ENCODE peak calls at places on chromosomes 5 and 9, in eight cellular contexts. G, Q, T, B, X, K, E and W are unnamed samples.

GRCh38 chr9:29778281-29778849 is 2205.1 kb upstream of the C9orf72 start:
- DNase-seq in G (no peak), Q (no peak), T (no peak), B (no peak), X (no peak), K (no peak), E (no peak), W (no peak)

GRCh38 chr5:140259509-140259908 is 43.4 kb downstream of the PFDN1 start:
- DNase-seq in G (no peak), Q (peak; percentile 69), T (no peak), B (no peak), X (no peak), K (no peak), E (no peak), W (peak; percentile 97)

GRCh38 chr5:132651838-132652476 is 6.0 kb upstream of the IL13 start:
- DNase-seq in G (no peak), Q (no peak), T (no peak), B (no peak), X (no peak), K (no peak), E (no peak), W (no peak)

GRCh38 chr9:14692536-14692917 is 705 bp downstream of the ZDHHC21 start:
- DNase-seq in G (no peak), Q (no peak), T (no peak), B (no peak), X (peak; percentile 5), K (no peak), E (no peak), W (no peak)

GRCh38 chr5:170597109-170597741 is 93.4 kb downstream of the KCNIP1 start:
- DNase-seq in G (peak; percentile 72), Q (peak; percentile 74), T (no peak), B (no peak), X (no peak), K (no peak), E (no peak), W (peak; percentile 62)

GRCh38 chr9:127947841-127948710 is 10.4 kb upstream of the DPM2 start:
- DNase-seq in G (no peak), Q (no peak), T (no peak), B (no peak), X (no peak), K (no peak), E (no peak), W (no peak)

GRCh38 chr5:399296-400281 is 43.4 kb upstream of the EXOC3 start:
- DNase-seq in G (peak; percentile 71), Q (no peak), T (peak; percentile 7), B (peak; percentile 70), X (peak; percentile 35), K (no peak), E (peak; percentile 89), W (peak; percentile 51)

GRCh38 chr9:113524460-113524859 is 60.9 kb downstream of the RGS3 start:
- DNase-seq in G (no peak), Q (no peak), T (no peak), B (peak; percentile 73), X (no peak), K (no peak), E (no peak), W (no peak)

GRCh38 chr9:76404401-76404800 is 10.2 kb upstream of the RFK start:
- DNase-seq in G (no peak), Q (no peak), T (no peak), B (no peak), X (no peak), K (no peak), E (no peak), W (no peak)

GRCh38 chr5:124997186-124997893 is 250.9 kb upstream of the ZNF608 start:
- DNase-seq in G (no peak), Q (no peak), T (no peak), B (no peak), X (no peak), K (no peak), E (no peak), W (no peak)

GRCh38 chr5:122156724-122157325 is 27.5 kb downstream of the ZNF474 start:
- DNase-seq in G (peak; percentile 55), Q (no peak), T (no peak), B (no peak), X (no peak), K (no peak), E (no peak), W (peak; percentile 57)

GRCh38 chr9:68780377-68780707 is 75.3 kb downstream of the PIP5K1B start:
- DNase-seq in G (no peak), Q (no peak), T (no peak), B (no peak), X (no peak), K (no peak), E (no peak), W (no peak)

GRCh38 chr9:68782546-68782945 is 77.5 kb downstream of the PIP5K1B start:
- DNase-seq in G (no peak), Q (no peak), T (no peak), B (no peak), X (no peak), K (no peak), E (no peak), W (no peak)

GRCh38 chr9:68781866-68782265 is 76.8 kb downstream of the PIP5K1B start:
- DNase-seq in G (no peak), Q (no peak), T (no peak), B (no peak), X (no peak), K (no peak), E (no peak), W (no peak)

GRCh38 chr9:68779558-68780376 is 74.7 kb downstream of the PIP5K1B start:
- DNase-seq in G (peak; percentile 93), Q (peak; percentile 44), T (peak; percentile 85), B (peak; percentile 95), X (peak; percentile 63), K (peak; percentile 87), E (peak; percentile 96), W (peak; percentile 96)

DNA sequence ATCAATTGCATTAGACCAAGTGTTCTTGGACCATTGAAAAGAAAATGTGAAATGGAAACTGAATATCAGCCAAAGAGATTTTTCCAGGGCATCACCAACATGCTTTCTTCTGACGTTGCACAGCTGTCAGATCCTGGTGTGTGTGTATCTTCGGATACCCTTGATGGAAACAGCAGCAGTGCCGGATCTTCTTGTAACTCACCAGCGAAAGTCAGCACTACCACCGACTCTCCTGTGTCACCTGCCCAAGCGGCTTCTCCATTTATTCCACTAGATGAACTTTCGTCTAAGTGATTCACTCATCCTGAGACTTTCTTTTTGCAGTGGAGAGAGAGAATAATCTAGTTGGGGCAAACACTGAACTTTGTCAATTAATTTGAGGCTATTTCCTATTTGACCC is 75.7 kb downstream of the PIP5K1B start:
- DNase-seq in G (no peak), Q (no peak), T (no peak), B (no peak), X (no peak), K (no peak), E (no peak), W (peak; percentile 14)
- H3K27ac ChIP-seq in G (no peak overlapping the region), Q (peak overlapping the region; percentile 83), T (peak overlapping the region; percentile 89), B (peak overlapping the region; percentile 91), X (peak overlapping the region; percentile 73), K (peak overlapping the region; percentile 92), E (peak overlapping the region; percentile 93), W (peak overlapping the region; percentile 85)

GRCh38 chr9:98241357-98242104 is 13.9 kb downstream of the TBC1D2 start:
- DNase-seq in G (no peak), Q (no peak), T (no peak), B (no peak), X (no peak), K (no peak), E (no peak), W (no peak)
- TF ChIP-seq CTCF in G (no peak), Q (no peak), T (no peak), B (no peak), X (no peak), K (no peak), E (no peak), W (no peak)

DNA sequence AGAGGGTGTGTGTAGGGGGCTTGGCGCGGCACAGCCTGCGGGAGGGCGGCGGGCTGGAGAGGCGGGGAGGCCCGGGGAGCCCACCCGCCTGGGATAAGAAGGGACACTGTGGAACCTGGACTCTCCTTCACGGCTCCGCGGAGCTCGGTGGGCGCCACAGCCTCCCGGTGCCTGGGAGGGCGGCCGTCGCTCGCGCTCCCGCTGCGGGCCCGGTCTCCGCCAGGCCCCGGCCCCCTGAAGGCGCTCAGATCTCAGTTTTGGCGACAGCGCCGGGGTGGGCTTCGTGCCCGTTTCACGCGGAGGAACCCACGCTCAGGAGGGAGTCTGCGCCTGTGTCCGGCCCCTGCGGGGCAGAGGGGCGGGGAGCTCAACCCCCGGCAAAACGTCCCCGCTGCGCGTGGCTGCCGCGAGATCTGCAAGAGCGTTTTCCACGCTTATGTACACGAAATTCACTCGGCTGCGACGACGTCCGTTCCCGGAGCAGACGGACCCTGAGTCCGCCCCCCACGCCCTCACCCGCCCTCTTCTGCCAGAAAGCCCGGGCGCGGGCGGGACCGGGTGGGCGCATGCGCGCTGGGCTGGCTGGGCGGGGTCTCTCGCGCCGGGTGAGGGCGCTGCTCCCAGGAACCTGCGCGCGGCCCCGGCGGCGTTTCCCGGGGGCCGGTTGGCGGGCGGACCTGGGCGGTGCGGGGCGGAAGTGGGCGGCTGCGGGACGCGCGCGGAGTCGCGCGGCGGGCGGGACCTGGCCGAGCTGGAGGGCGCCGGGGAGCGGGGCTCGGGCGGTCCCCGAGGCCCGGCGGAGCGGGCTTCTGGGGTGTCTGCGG is at the start of gene NELFB:
- DNase-seq in G (peak; percentile 100), Q (no peak), T (peak; percentile 88), B (peak; percentile 98), X (peak; percentile 98), K (peak; percentile 92), E (peak; percentile 94), W (peak; percentile 100)
- H3K27ac ChIP-seq in G (peak within 1 kb of the TSS; percentile 88), Q (peak within 1 kb of the TSS; percentile 58), T (peak within 1 kb of the TSS; percentile 81), B (peak within 1 kb of the TSS; percentile 84), X (peak within 1 kb of the TSS; percentile 90), K (peak within 1 kb of the TSS; percentile 38), E (peak within 1 kb of the TSS; percentile 80), W (peak within 1 kb of the TSS; percentile 84)

GRCh38 chr9:89171231-89171630 is 7.4 kb downstream of the SHC3 start:
- DNase-seq in G (no peak), Q (no peak), T (no peak), B (no peak), X (no peak), K (no peak), E (no peak), W (no peak)

GRCh38 chr9:89173072-89173471 is 5.5 kb downstream of the SHC3 start:
- DNase-seq in G (no peak), Q (no peak), T (no peak), B (no peak), X (no peak), K (no peak), E (no peak), W (no peak)

GRCh38 chr9:89172398-89172797 is 6.2 kb downstream of the SHC3 start:
- DNase-seq in G (no peak), Q (no peak), T (no peak), B (no peak), X (no peak), K (no peak), E (no peak), W (no peak)

GRCh38 chr9:89168901-89169813 is 9.5 kb downstream of the SHC3 start:
- DNase-seq in G (no peak), Q (no peak), T (no peak), B (no peak), X (no peak), K (no peak), E (no peak), W (peak; percentile 46)

GRCh38 chr9:89171693-89172092 is 6.9 kb downstream of the SHC3 start:
- DNase-seq in G (no peak), Q (no peak), T (no peak), B (no peak), X (no peak), K (no peak), E (no peak), W (no peak)
- TF ChIP-seq CTCF in G (peak; percentile 12), Q (peak; percentile 46), T (no peak), B (no peak), X (no peak), K (no peak), E (no peak), W (no peak)